ENCODE peak calls at places on chromosome 19, in five cellular contexts. S, Q, Y, Z and F are unnamed samples. For H3K9me3, the result is how much of the 10 kb centered on the place peaks cover.

GRCh38 chr19:2720777-2721569 is at the start of gene DIRAS1:
- DNase-seq in S (peak), Q (no peak), Y (no peak), Z (no peak), F (no peak)

GRCh38 chr19:5623397-5624153 is 692 bp downstream of the SAFB start:
- DNase-seq in S (peak), Q (no peak), Y (peak), Z (no peak), F (peak)

GRCh38 chr19:39152066-39152465 is 26.5 kb downstream of the PAK4 start:
- DNase-seq in S (no peak), Q (no peak), Y (no peak), Z (no peak), F (no peak)

GRCh38 chr19:43310221-43310620 is 40.9 kb upstream of the PSG9 start:
- DNase-seq in S (no peak), Q (no peak), Y (no peak), Z (no peak), F (no peak)

GRCh38 chr19:6766357-6767080 is 716 bp downstream of the SH2D3A start:
- DNase-seq in S (no peak), Q (no peak), Y (no peak), Z (no peak), F (peak)

GRCh38 chr19:16380314-16380695 is 55.7 kb downstream of the KLF2 start:
- DNase-seq in S (no peak), Q (no peak), Y (no peak), Z (no peak), F (no peak)

GRCh38 chr19:5585461-5586299 is 17.9 kb upstream of the TINCR start:
- DNase-seq in S (peak), Q (peak), Y (no peak), Z (no peak), F (no peak)

GRCh38 chr19:3404324-3405260 is 38.2 kb downstream of the NFIC start:
- DNase-seq in S (no peak), Q (peak), Y (no peak), Z (peak), F (no peak)

GRCh38 chr19:3034845-3035541 is 5.9 kb upstream of the TLE2 start:
- DNase-seq in S (peak), Q (peak), Y (peak), Z (peak), F (peak)

GRCh38 chr19:2164020-2164988 is 571 bp downstream of the DOT1L start:
- DNase-seq in S (peak), Q (no peak), Y (no peak), Z (no peak), F (peak)

GRCh38 chr19:6509118-6509971 is 7.2 kb upstream of the TUBB4A start:
- DNase-seq in S (no peak), Q (no peak), Y (no peak), Z (no peak), F (no peak)

GRCh38 chr19:16462757-16463250 is 9.0 kb downstream of the EPS15L1 start:
- DNase-seq in S (no peak), Q (peak), Y (peak), Z (peak), F (no peak)

GRCh38 chr19:43480574-43480973 is 15.2 kb upstream of the LYPD3 start:
- DNase-seq in S (no peak), Q (no peak), Y (no peak), Z (no peak), F (no peak)

GRCh38 chr19:22528956-22529355 is 105.2 kb upstream of the ZNF492 start:
- DNase-seq in S (no peak), Q (no peak), Y (no peak), Z (no peak), F (no peak)
- H3K9me3 ChIP-seq in S (under half), Q (under half), Y (under half), Z (under half), F (under half)

GRCh38 chr19:41131186-41131585 is 17.0 kb downstream of the CYP2F1 start:
- DNase-seq in S (peak), Q (no peak), Y (no peak), Z (no peak), F (no peak)
- TF ChIP-seq CTCF in S (no peak), Q (no peak), Y (no peak), Z (no peak), F (no peak)

GRCh38 chr19:46856062-46857022 is 4.5 kb upstream of the ARHGAP35 start:
- DNase-seq in S (peak), Q (peak), Y (peak), Z (peak), F (peak)
- H3K4me2 ChIP-seq in S (peak), Q (peak), Y (no peak), Z (peak), F (peak)

GRCh38 chr19:56856822-56857221 is 16.3 kb upstream of the PEG3 start:
- DNase-seq in S (no peak), Q (no peak), Y (no peak), Z (no peak), F (no peak)
- H3K9me3 ChIP-seq in S (under half), Q (under half), Y (under half), Z (under half), F (under half)

DNA sequence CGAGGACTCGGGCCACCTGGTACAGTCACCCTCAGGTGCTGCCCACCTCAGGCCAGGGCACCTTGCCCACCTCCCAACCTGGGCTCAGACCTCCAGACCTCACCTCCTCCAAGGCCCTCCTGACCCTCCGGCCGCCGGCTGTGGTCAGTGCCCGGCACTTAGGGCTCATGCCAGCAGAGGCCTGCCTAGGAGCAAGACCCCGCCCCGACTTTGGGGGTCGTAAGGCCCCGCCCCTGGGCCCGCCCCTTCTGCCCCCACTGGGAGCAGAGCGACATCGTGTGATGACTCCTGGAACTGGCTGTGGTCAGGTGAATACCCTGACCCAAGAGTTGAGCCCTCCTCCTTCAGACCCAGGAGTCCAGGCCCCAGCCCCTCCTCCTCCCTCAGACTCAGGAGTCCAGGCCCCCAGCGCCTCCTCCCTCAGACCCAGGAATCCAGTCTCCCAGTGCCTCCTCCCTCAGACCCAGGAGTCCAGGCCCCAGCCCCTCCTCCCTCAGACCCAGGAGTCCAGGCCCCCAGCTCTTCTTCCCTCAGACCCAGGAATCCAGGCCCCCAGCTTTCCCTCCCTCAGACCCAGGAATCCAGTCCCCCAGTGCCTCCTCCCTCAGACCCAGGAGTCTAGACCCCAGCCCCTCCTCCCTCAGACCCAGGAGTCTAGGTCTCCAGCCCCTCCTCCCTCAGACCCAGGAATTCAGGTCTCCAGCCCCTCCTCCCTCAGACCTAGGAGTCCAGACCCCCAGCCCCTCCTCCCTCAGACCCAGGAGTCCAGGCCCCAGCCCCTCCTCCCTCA is at the start of gene SBK2:
- DNase-seq in S (peak), Q (no peak), Y (peak), Z (no peak), F (peak)
- TF ChIP-seq CTCF in S (peak), Q (no peak), Y (no peak), Z (peak), F (peak)

DNA sequence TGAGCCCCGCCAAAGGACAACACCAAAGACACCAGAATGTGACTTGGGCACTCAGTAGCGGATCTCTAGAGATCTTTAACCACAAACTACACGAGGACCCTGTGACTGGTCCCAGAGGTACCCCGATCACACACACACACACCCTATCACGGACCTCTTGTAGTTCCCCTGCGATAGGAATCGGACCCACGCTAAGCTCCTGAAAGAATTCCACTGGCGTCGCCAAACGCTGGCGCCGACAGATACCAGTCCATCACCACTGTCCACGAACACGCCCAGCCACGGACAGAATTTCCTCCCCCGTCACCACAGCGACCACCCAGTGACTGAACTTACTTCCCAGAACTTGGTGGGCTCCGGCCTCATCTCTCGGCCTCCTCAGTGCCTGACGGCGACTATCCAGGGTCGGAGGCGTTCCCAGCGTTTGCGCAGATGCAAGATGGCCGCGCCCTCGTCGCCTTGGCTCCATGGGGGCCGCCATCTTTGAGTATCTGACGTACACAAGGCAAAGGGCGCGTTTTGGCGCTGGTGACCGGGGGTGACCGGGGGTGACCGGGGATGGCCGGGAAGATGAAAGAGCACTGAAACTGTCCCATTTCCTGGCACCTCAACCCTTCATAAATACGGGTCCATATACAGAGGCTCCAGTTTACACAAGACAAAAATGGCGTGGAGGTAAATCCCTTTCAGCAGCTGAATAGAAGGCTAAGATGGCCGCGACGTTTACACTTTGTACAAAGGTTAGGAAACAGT is at the start of gene ZNF615:
- DNase-seq in S (peak), Q (peak), Y (peak), Z (peak), F (no peak)
- H3K4me2 ChIP-seq in S (peak), Q (peak), Y (peak), Z (peak), F (peak)

DNA sequence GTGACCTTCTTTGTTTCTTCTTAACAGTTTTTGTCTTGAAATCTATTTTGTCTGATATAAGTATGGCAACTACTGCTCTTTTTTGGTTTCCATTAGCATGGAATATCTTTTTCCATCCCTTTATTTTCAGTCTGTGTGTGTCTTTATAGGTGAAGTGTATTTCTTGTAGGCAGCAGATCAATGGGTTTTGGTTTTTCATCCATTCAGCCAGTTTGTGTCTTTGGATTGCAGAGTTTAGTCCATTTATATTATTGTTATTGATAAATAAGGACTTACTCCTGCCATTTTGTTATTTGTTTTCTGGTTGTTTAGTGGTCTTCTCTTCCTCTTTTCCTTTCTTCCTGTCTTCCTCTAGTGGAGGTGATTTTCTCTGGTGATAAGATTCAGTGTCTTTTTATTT is 54.4 kb downstream of the ZNF136 start:
- DNase-seq in S (no peak), Q (no peak), Y (no peak), Z (no peak), F (no peak)
- H3K9me3 ChIP-seq in S (under half), Q (under half), Y (under half), Z (under half), F (under half)

DNA sequence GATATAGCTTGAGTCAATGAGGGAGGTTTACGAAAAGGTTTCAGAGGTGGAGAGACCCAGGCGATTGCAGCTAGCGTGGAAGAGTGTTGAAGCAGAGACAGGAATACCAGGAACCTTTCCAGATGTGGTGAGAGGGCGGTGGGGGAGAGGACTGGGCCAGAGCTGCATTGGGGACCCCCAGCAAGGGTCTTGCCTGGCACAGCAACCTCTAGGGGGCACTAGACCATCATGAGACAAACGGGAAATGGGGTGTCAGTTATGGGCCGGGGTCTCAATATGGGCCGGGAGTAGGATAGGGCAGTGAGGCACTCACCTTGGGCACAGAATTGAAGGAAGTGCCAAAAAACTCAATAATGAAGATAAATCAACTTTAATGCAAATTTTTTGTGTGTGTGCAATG is 2.1 kb upstream of the LRP3 start:
- DNase-seq in S (peak), Q (no peak), Y (no peak), Z (no peak), F (no peak)
- TF ChIP-seq CTCF in S (peak), Q (no peak), Y (no peak), Z (peak), F (peak)